ENCODE peak calls at places on chromosome 15, in ten cellular contexts. One of them, this sample, is unnamed.

GRCh38 chr15:63598467-63599400 is 1.5 kb downstream of the FBXL22 start:
- DNase-seq in anterior cingulate cortex: no peak
- DNase-seq in activated naive CD8-positive, alpha-beta T cell treated with anti-CD3 and anti-CD28 coated beads, Interleukin-2, amount 10 ng/mL, durations not matched to agents 7 days and 5 days: no peak
- DNase-seq in NCI-H2029 treated with DMSO at 0.1 percent for 48 hours: peak; percentile 5
- DNase-seq in fibroblast of villous mesenchyme: no peak
- DNase-seq in lung microvascular endothelial cell: peak; percentile 56
- DNase-seq in T-cell: no peak
- DNase-seq in stimulated activated CD4-positive, alpha-beta T cell treated with anti-CD3 and anti-CD28 coated beads, Interleukin-1b, Interleukin-23, amount 100 ng/mL, for 4 hours: no peak
- DNase-seq in thoracic aorta: no peak
- DNase-seq in endothelial cell: no peak
- DNase-seq in this sample: no peak

GRCh38 chr15:31276596-31277298 is 49.9 kb upstream of the KLF13 start:
- DNase-seq in anterior cingulate cortex: no peak
- DNase-seq in activated naive CD8-positive, alpha-beta T cell treated with anti-CD3 and anti-CD28 coated beads, Interleukin-2, amount 10 ng/mL, durations not matched to agents 7 days and 5 days: no peak
- DNase-seq in NCI-H2029 treated with DMSO at 0.1 percent for 48 hours: no peak
- DNase-seq in fibroblast of villous mesenchyme: no peak
- DNase-seq in lung microvascular endothelial cell: no peak
- DNase-seq in T-cell: no peak
- DNase-seq in stimulated activated CD4-positive, alpha-beta T cell treated with anti-CD3 and anti-CD28 coated beads, Interleukin-1b, Interleukin-23, amount 100 ng/mL, for 4 hours: no peak
- DNase-seq in thoracic aorta: no peak
- DNase-seq in endothelial cell: no peak
- DNase-seq in this sample: no peak

GRCh38 chr15:40270246-40270995 is 12.4 kb downstream of the ANKRD63 start:
- DNase-seq in anterior cingulate cortex: no peak
- DNase-seq in activated naive CD8-positive, alpha-beta T cell treated with anti-CD3 and anti-CD28 coated beads, Interleukin-2, amount 10 ng/mL, durations not matched to agents 7 days and 5 days: no peak
- DNase-seq in NCI-H2029 treated with DMSO at 0.1 percent for 48 hours: no peak
- DNase-seq in fibroblast of villous mesenchyme: no peak
- DNase-seq in lung microvascular endothelial cell: no peak
- DNase-seq in T-cell: no peak
- DNase-seq in stimulated activated CD4-positive, alpha-beta T cell treated with anti-CD3 and anti-CD28 coated beads, Interleukin-1b, Interleukin-23, amount 100 ng/mL, for 4 hours: no peak
- DNase-seq in thoracic aorta: no peak
- DNase-seq in endothelial cell: no peak
- DNase-seq in this sample: no peak

GRCh38 chr15:43771816-43772215 is 5.0 kb downstream of the ELL3 start:
- DNase-seq in anterior cingulate cortex: no peak
- DNase-seq in activated naive CD8-positive, alpha-beta T cell treated with anti-CD3 and anti-CD28 coated beads, Interleukin-2, amount 10 ng/mL, durations not matched to agents 7 days and 5 days: no peak
- DNase-seq in NCI-H2029 treated with DMSO at 0.1 percent for 48 hours: no peak
- DNase-seq in fibroblast of villous mesenchyme: peak; percentile 86
- DNase-seq in lung microvascular endothelial cell: no peak
- DNase-seq in T-cell: no peak
- DNase-seq in stimulated activated CD4-positive, alpha-beta T cell treated with anti-CD3 and anti-CD28 coated beads, Interleukin-1b, Interleukin-23, amount 100 ng/mL, for 4 hours: no peak
- DNase-seq in thoracic aorta: no peak
- DNase-seq in endothelial cell: no peak
- DNase-seq in this sample: peak; percentile 27

GRCh38 chr15:29945943-29946591 is 123.8 kb upstream of the TJP1 start:
- DNase-seq in anterior cingulate cortex: no peak
- DNase-seq in activated naive CD8-positive, alpha-beta T cell treated with anti-CD3 and anti-CD28 coated beads, Interleukin-2, amount 10 ng/mL, durations not matched to agents 7 days and 5 days: no peak
- DNase-seq in NCI-H2029 treated with DMSO at 0.1 percent for 48 hours: no peak
- DNase-seq in fibroblast of villous mesenchyme: no peak
- DNase-seq in lung microvascular endothelial cell: no peak
- DNase-seq in T-cell: no peak
- DNase-seq in stimulated activated CD4-positive, alpha-beta T cell treated with anti-CD3 and anti-CD28 coated beads, Interleukin-1b, Interleukin-23, amount 100 ng/mL, for 4 hours: no peak
- DNase-seq in thoracic aorta: no peak
- DNase-seq in endothelial cell: no peak
- DNase-seq in this sample: no peak

GRCh38 chr15:88634449-88634848 is 4.4 kb upstream of the ISG20 start:
- DNase-seq in anterior cingulate cortex: no peak
- DNase-seq in activated naive CD8-positive, alpha-beta T cell treated with anti-CD3 and anti-CD28 coated beads, Interleukin-2, amount 10 ng/mL, durations not matched to agents 7 days and 5 days: no peak
- DNase-seq in NCI-H2029 treated with DMSO at 0.1 percent for 48 hours: no peak
- DNase-seq in fibroblast of villous mesenchyme: no peak
- DNase-seq in lung microvascular endothelial cell: no peak
- DNase-seq in T-cell: no peak
- DNase-seq in stimulated activated CD4-positive, alpha-beta T cell treated with anti-CD3 and anti-CD28 coated beads, Interleukin-1b, Interleukin-23, amount 100 ng/mL, for 4 hours: no peak
- DNase-seq in thoracic aorta: no peak
- DNase-seq in endothelial cell: no peak
- DNase-seq in this sample: no peak

GRCh38 chr15:40873625-40874561 is at the start of gene RHOV:
- DNase-seq in anterior cingulate cortex: peak; percentile 11
- DNase-seq in activated naive CD8-positive, alpha-beta T cell treated with anti-CD3 and anti-CD28 coated beads, Interleukin-2, amount 10 ng/mL, durations not matched to agents 7 days and 5 days: peak; percentile 63
- DNase-seq in NCI-H2029 treated with DMSO at 0.1 percent for 48 hours: no peak
- DNase-seq in fibroblast of villous mesenchyme: peak; percentile 38
- DNase-seq in lung microvascular endothelial cell: peak; percentile 40
- DNase-seq in T-cell: peak; percentile 14
- DNase-seq in stimulated activated CD4-positive, alpha-beta T cell treated with anti-CD3 and anti-CD28 coated beads, Interleukin-1b, Interleukin-23, amount 100 ng/mL, for 4 hours: peak; percentile 27
- DNase-seq in thoracic aorta: no peak
- DNase-seq in endothelial cell: peak; percentile 61
- DNase-seq in this sample: no peak

GRCh38 chr15:46059921-46060565 is 425.2 kb downstream of the SQOR start:
- DNase-seq in anterior cingulate cortex: no peak
- DNase-seq in activated naive CD8-positive, alpha-beta T cell treated with anti-CD3 and anti-CD28 coated beads, Interleukin-2, amount 10 ng/mL, durations not matched to agents 7 days and 5 days: no peak
- DNase-seq in NCI-H2029 treated with DMSO at 0.1 percent for 48 hours: no peak
- DNase-seq in fibroblast of villous mesenchyme: no peak
- DNase-seq in lung microvascular endothelial cell: peak; percentile 82
- DNase-seq in T-cell: no peak
- DNase-seq in stimulated activated CD4-positive, alpha-beta T cell treated with anti-CD3 and anti-CD28 coated beads, Interleukin-1b, Interleukin-23, amount 100 ng/mL, for 4 hours: no peak
- DNase-seq in thoracic aorta: no peak
- DNase-seq in endothelial cell: no peak
- DNase-seq in this sample: no peak

GRCh38 chr15:90382305-90382704 is 5.7 kb upstream of the IQGAP1 start:
- DNase-seq in anterior cingulate cortex: no peak
- DNase-seq in activated naive CD8-positive, alpha-beta T cell treated with anti-CD3 and anti-CD28 coated beads, Interleukin-2, amount 10 ng/mL, durations not matched to agents 7 days and 5 days: no peak
- DNase-seq in NCI-H2029 treated with DMSO at 0.1 percent for 48 hours: no peak
- DNase-seq in fibroblast of villous mesenchyme: no peak
- DNase-seq in lung microvascular endothelial cell: no peak
- DNase-seq in T-cell: no peak
- DNase-seq in stimulated activated CD4-positive, alpha-beta T cell treated with anti-CD3 and anti-CD28 coated beads, Interleukin-1b, Interleukin-23, amount 100 ng/mL, for 4 hours: no peak
- DNase-seq in thoracic aorta: no peak
- DNase-seq in endothelial cell: no peak
- DNase-seq in this sample: no peak

GRCh38 chr15:92591275-92591674 is 64.3 kb downstream of the FAM174B start:
- DNase-seq in anterior cingulate cortex: no peak
- DNase-seq in activated naive CD8-positive, alpha-beta T cell treated with anti-CD3 and anti-CD28 coated beads, Interleukin-2, amount 10 ng/mL, durations not matched to agents 7 days and 5 days: no peak
- DNase-seq in NCI-H2029 treated with DMSO at 0.1 percent for 48 hours: no peak
- DNase-seq in fibroblast of villous mesenchyme: no peak
- DNase-seq in lung microvascular endothelial cell: no peak
- DNase-seq in T-cell: no peak
- DNase-seq in stimulated activated CD4-positive, alpha-beta T cell treated with anti-CD3 and anti-CD28 coated beads, Interleukin-1b, Interleukin-23, amount 100 ng/mL, for 4 hours: no peak
- DNase-seq in thoracic aorta: no peak
- DNase-seq in endothelial cell: no peak
- DNase-seq in this sample: no peak

GRCh38 chr15:101679861-101680260 is 27.7 kb upstream of the TM2D3 start:
- DNase-seq in anterior cingulate cortex: no peak
- DNase-seq in activated naive CD8-positive, alpha-beta T cell treated with anti-CD3 and anti-CD28 coated beads, Interleukin-2, amount 10 ng/mL, durations not matched to agents 7 days and 5 days: no peak
- DNase-seq in NCI-H2029 treated with DMSO at 0.1 percent for 48 hours: no peak
- DNase-seq in fibroblast of villous mesenchyme: no peak
- DNase-seq in lung microvascular endothelial cell: no peak
- DNase-seq in T-cell: no peak
- DNase-seq in stimulated activated CD4-positive, alpha-beta T cell treated with anti-CD3 and anti-CD28 coated beads, Interleukin-1b, Interleukin-23, amount 100 ng/mL, for 4 hours: no peak
- DNase-seq in thoracic aorta: no peak
- DNase-seq in endothelial cell: no peak
- DNase-seq in this sample: no peak